ENCODE peak calls at places on chromosome 3, in nine cellular contexts. X, Z, V, E, J, Q, W, K and B are unnamed samples.

GRCh38 chr3:195269375-195270078 is 1.4 kb downstream of the XXYLT1 start:
- DNase-seq in E (no peak), W (no peak), V (no peak), Q (no peak), X (no peak), K (no peak), Z (no peak), J (no peak), B (no peak)

GRCh38 chr3:69738291-69738690 is 973 bp upstream of the MITF start:
- DNase-seq in E (no peak), V (peak), Z (no peak), K (no peak), J (no peak), W (no peak), X (no peak), Q (no peak), B (no peak)

GRCh38 chr3:9067352-9067975 is 104.2 kb upstream of the RAD18 start:
- DNase-seq in Z (peak), K (peak), V (peak), W (no peak), J (no peak), E (peak), X (no peak), Q (peak), B (no peak)

GRCh38 chr3:126854666-126855065 is 128.2 kb upstream of the PLXNA1 start:
- DNase-seq in Q (no peak), V (no peak), J (no peak), X (peak), K (no peak), W (no peak), E (peak), Z (no peak), B (peak)

GRCh38 chr3:123110953-123111615 is 44.3 kb downstream of the PDIA5 start:
- DNase-seq in K (no peak), W (no peak), V (no peak), X (no peak), Q (no peak), E (no peak), Z (no peak), J (no peak), B (no peak)

GRCh38 chr3:189188466-189188865 is 16.7 kb downstream of the TPRG1 start:
- DNase-seq in V (peak), Z (no peak), W (no peak), Q (no peak), X (no peak), J (no peak), K (no peak), E (no peak), B (no peak)

GRCh38 chr3:108662141-108662738 is 72.7 kb downstream of the DZIP3 start:
- DNase-seq in V (peak), J (no peak), W (no peak), Q (no peak), X (no peak), K (peak), Z (peak), E (no peak), B (no peak)

GRCh38 chr3:50322386-50323091 is at the start of gene HYAL2:
- DNase-seq in X (no peak), J (peak), E (peak), W (peak), Z (no peak), K (no peak), Q (no peak), V (no peak), B (no peak)

GRCh38 chr3:128572644-128573105 is 77.9 kb downstream of the RPN1 start:
- DNase-seq in E (no peak), V (no peak), J (no peak), K (no peak), Q (no peak), W (no peak), Z (peak), X (no peak), B (no peak)

GRCh38 chr3:43076857-43077256 is 29.0 kb downstream of the POMGNT2 start:
- DNase-seq in W (no peak), X (no peak), E (no peak), V (no peak), Z (no peak), K (no peak), Q (no peak), J (no peak), B (no peak)

GRCh38 chr3:113231391-113231790 is 20.0 kb downstream of the BOC start:
- DNase-seq in Q (no peak), X (no peak), W (no peak), Z (no peak), E (no peak), J (no peak), K (no peak), V (peak), B (no peak)

GRCh38 chr3:66395635-66396034 is 105.2 kb downstream of the LRIG1 start:
- DNase-seq in X (peak), E (no peak), K (no peak), Q (no peak), W (peak), Z (no peak), V (no peak), J (no peak), B (no peak)

GRCh38 chr3:124113475-124113874 is 121.6 kb upstream of the ROPN1 start:
- DNase-seq in E (no peak), K (no peak), J (no peak), V (no peak), X (no peak), W (no peak), Z (no peak), Q (no peak), B (no peak)

GRCh38 chr3:185442031-185442430 is 56.8 kb downstream of the TMEM41A start:
- DNase-seq in E (no peak), J (no peak), X (no peak), Z (no peak), V (no peak), K (no peak), W (no peak), Q (no peak), B (no peak)

GRCh38 chr3:18538463-18538862 is 113.3 kb upstream of the SATB1 start:
- DNase-seq in Z (no peak), V (no peak), K (no peak), W (no peak), Q (no peak), X (no peak), J (no peak), E (no peak), B (no peak)

GRCh38 chr3:182704926-182705325 is 88.4 kb upstream of the ATP11B start:
- DNase-seq in V (no peak), Q (peak), J (no peak), W (no peak), E (no peak), K (no peak), Z (no peak), X (no peak), B (no peak)

GRCh38 chr3:37053753-37054152 is 60.4 kb downstream of the MLH1 start:
- DNase-seq in J (no peak), Q (no peak), V (no peak), X (no peak), Z (no peak), W (no peak), E (no peak), K (no peak), B (no peak)

DNA sequence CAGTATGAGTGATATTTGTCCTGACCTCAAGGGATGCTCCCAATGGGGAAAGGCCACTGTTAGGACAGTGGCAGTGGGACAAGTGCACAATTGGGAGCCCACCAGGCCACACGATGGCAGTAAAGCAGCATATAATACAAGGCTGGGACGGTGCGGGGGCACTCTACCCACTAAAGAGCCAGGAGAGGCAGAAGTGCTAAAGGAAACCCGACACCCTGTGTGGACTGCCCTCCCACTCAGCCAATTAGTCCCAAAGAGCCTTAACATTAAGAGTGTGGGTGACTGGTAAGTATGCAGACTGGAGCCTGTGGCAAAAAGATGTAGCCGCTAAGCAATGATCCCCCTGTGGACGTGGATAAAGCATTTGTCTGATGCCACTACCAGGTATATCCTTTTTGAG is 8.2 kb upstream of the ZNF589 start:
- DNase-seq in E (peak), Q (peak), V (peak), X (peak), J (peak), Z (peak), K (peak), W (peak), B (no peak)
- TF ChIP-seq CTCF in E (peak), Q (peak), V (peak), X (no peak), J (peak), Z (peak), K (peak), W (peak), B (peak)

GRCh38 chr3:133633439-133633838 is 28.3 kb downstream of the TOPBP1 start:
- DNase-seq in E (no peak), J (no peak), X (no peak), K (no peak), Q (no peak), Z (no peak), W (no peak), V (no peak), B (no peak)
- TF ChIP-seq CTCF in E (no peak), J (no peak), X (no peak), K (no peak), Q (no peak), Z (no peak), W (no peak), V (no peak), B (no peak)

DNA sequence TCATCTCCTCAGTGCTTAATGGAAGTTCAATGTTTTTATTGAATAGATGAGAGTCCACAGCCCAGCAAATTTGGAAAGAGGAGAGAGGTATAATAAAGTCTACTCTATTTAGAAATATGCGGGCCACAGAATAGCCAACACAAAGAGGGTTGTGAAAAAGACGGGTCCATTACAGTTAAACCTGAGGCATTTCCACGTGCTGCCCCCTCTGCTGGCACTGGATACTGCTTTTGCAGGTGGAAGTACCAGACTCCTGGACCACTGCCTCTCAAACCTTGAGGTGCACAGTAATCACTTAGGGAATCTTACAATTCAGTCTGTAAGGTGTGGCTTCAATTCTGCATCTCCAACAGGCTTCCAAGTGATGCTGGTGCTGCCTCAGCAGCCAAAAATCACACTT is 3.0 kb upstream of the TFDP2 start:
- DNase-seq in V (no peak), Z (peak), E (no peak), J (no peak), X (no peak), K (peak), W (no peak), Q (peak), B (no peak)
- TF ChIP-seq CTCF in V (peak), Z (no peak), E (no peak), J (no peak), X (no peak), K (peak), W (no peak), Q (peak), B (peak)

GRCh38 chr3:72265250-72265649 is 480.3 kb upstream of the PROK2 start:
- DNase-seq in X (no peak), Z (no peak), K (no peak), J (no peak), Q (no peak), V (peak), W (no peak), E (no peak), B (no peak)
- TF ChIP-seq CTCF in X (no peak), Z (no peak), K (no peak), J (no peak), Q (no peak), V (no peak), W (peak), E (peak), B (peak)

DNA sequence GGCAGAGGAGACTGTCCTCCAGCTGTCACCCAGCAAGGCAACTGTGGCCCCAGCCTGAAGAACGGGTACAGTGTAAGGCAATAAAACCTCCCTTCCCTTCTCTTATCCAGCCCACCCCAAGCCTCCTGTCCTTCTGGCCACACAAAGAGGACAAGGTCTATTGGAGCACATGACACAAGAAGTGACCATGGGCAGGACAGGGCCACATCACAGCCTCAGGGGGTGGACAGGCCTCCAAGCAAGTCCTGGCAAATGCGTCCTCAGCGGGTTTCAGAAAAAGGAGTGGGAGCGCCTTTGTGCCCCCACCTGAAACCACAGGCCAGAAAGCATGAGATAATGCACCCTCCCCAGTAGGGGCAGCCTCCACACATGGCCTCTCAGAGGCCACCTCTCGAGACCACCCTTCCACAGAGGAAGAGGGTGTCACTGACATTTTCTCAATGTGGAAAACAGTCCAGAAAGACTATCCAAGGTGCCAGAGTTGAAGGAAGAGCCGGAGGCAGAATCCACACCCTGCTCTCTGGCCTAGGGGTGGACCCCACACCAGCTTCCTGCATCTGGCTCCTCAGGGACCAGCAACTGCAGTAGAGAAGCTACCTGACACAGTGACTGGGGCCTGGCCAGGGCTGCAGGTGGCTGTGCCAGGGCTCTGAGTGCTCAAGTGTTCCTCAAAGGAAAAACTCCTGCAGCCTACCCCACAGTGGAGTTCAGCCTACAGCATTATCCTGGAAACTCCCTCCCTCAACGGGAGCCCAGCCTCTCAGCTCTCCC is 43.9 kb downstream of the CCDC12 start:
- DNase-seq in Q (no peak), K (no peak), X (no peak), V (no peak), E (no peak), W (peak), J (peak), Z (no peak), B (no peak)
- TF ChIP-seq CTCF in Q (no peak), K (no peak), X (no peak), V (no peak), E (no peak), W (no peak), J (no peak), Z (no peak), B (no peak)

DNA sequence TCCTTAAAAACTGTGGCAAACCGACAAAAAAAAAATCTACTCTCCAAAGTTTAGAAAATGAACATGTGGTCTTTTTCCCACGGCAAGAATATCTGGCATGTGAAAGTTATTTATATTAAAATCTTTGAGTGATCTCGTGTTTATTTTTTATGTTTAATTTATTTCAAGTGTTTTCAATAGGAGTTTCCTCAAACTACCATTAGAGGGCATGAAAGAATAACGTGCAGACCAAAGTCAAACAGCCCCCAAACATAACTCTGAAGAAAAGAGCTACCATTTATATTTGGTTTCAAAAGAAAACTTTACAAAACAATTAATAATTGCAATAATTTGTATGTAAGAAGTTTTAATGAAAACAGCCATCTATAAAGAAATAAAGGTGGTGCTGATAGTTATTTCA is 286.3 kb downstream of the ZIC4 start:
- DNase-seq in J (no peak), E (no peak), X (no peak), V (peak), Z (no peak), K (no peak), W (no peak), Q (no peak), B (no peak)
- TF ChIP-seq CTCF in J (no peak), E (peak), X (no peak), V (no peak), Z (peak), K (peak), W (peak), Q (peak), B (peak)

GRCh38 chr3:86563358-86563970 is 427.5 kb downstream of the VGLL3 start:
- DNase-seq in Z (no peak), V (peak), E (no peak), Q (no peak), K (peak), W (no peak), J (no peak), X (no peak), B (no peak)
- TF ChIP-seq CTCF in Z (peak), V (peak), E (peak), Q (peak), K (peak), W (peak), J (peak), X (no peak), B (peak)

GRCh38 chr3:148203263-148204010 is 494.3 kb upstream of the AGTR1 start:
- DNase-seq in E (no peak), Q (no peak), X (no peak), V (no peak), K (no peak), J (no peak), W (no peak), Z (no peak), B (no peak)

GRCh38 chr3:148205945-148206845 is 491.5 kb upstream of the AGTR1 start:
- DNase-seq in E (no peak), W (no peak), V (no peak), X (no peak), J (no peak), K (no peak), Q (no peak), Z (no peak), B (no peak)

GRCh38 chr3:148202386-148202785 is 495.3 kb upstream of the AGTR1 start:
- DNase-seq in E (no peak), J (no peak), X (no peak), K (no peak), W (no peak), Z (no peak), Q (no peak), V (no peak), B (no peak)
- TF ChIP-seq CTCF in E (no peak), J (no peak), X (no peak), K (no peak), W (no peak), Z (no peak), Q (no peak), V (no peak), B (peak)

DNA sequence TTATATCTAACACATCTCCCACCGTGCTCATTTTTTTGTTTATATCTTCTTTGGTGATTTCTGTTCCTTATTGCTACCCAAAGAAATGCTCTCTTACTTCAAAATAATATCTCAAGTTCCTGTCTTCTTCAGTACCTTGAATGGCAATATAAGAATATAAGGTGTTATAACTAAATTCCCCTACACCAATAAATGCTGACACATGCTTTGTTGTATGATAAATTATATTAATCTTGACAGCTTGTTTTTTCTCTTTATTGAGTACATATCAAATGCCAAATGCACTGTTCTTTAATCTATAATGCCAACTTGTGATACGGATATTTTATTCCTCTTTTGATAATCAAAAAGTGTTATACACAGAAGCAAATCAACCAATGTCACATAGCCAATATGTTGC is 540.3 kb downstream of the PYDC2 start:
- DNase-seq in J (no peak), Q (no peak), E (no peak), W (no peak), V (no peak), K (no peak), X (no peak), Z (no peak), B (no peak)
- TF ChIP-seq CTCF in J (no peak), Q (no peak), E (no peak), W (no peak), V (no peak), K (no peak), X (no peak), Z (no peak), B (no peak)

GRCh38 chr3:12705981-12706380 is 42.1 kb upstream of the RAF1 start:
- DNase-seq in K (no peak), X (no peak), Z (no peak), V (no peak), Q (no peak), J (no peak), W (no peak), E (no peak), B (no peak)

GRCh38 chr3:12706504-12707253 is 42.8 kb upstream of the RAF1 start:
- DNase-seq in X (no peak), E (peak), J (peak), Z (peak), Q (peak), V (peak), W (peak), K (peak), B (peak)

GRCh38 chr3:12709334-12709733 is 45.4 kb upstream of the RAF1 start:
- DNase-seq in Q (no peak), K (no peak), E (no peak), V (no peak), Z (no peak), W (no peak), J (no peak), X (no peak), B (no peak)

GRCh38 chr3:12708584-12709192 is 44.8 kb upstream of the RAF1 start:
- DNase-seq in V (peak), E (no peak), K (no peak), X (peak), Q (no peak), W (peak), J (no peak), Z (no peak), B (no peak)

DNA sequence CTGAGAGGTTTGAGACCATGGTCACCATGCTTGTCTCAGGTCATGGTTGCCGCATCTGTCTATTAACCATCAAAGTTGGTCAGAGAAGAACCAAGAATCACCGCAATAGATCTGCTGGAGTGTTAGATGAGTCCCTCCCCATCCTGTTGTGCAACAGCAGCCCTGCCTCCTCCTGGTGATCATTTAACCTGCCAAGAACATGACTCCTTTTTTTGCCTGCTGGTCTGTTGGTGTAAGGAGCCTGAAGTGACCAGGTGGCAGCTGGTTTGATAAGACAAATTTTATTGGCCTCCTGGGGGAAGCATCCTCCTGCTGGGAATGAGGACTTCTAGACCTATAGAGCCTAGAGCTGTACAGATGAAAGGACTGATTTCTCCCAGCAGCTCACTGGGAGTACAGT is 43.5 kb upstream of the RAF1 start:
- DNase-seq in J (no peak), K (no peak), X (no peak), Z (no peak), W (no peak), V (peak), Q (no peak), E (no peak), B (no peak)
- TF ChIP-seq CTCF in J (no peak), K (no peak), X (no peak), Z (no peak), W (no peak), V (peak), Q (no peak), E (no peak), B (no peak)